ENCODE peak calls at places on chromosomes 6 and 20, in eight cellular contexts. One of them, this sample, is unnamed.

GRCh38 chr20:37271421-37271768 is 9.8 kb upstream of the GHRH start:
- DNase-seq in OCI-LY7: no peak
- DNase-seq in bronchial epithelial cell: no peak
- DNase-seq in SJCRH30: no peak
- DNase-seq in adrenal gland: no peak
- DNase-seq in uterus: no peak
- DNase-seq in sigmoid colon: no peak
- DNase-seq in fibroblast of mammary gland: no peak
- DNase-seq in this sample: no peak

GRCh38 chr6:144660545-144660944 is 375.4 kb downstream of the UTRN start:
- DNase-seq in OCI-LY7: no peak
- DNase-seq in bronchial epithelial cell: no peak
- DNase-seq in SJCRH30: peak
- DNase-seq in adrenal gland: no peak
- DNase-seq in uterus: no peak
- DNase-seq in sigmoid colon: no peak
- DNase-seq in fibroblast of mammary gland: no peak
- DNase-seq in this sample: no peak

GRCh38 chr6:158819977-158820632 is 937 bp upstream of the EZR start:
- DNase-seq in OCI-LY7: no peak
- DNase-seq in bronchial epithelial cell: peak
- DNase-seq in SJCRH30: no peak
- DNase-seq in adrenal gland: no peak
- DNase-seq in uterus: no peak
- DNase-seq in sigmoid colon: no peak
- DNase-seq in fibroblast of mammary gland: peak
- DNase-seq in this sample: no peak

GRCh38 chr6:105898286-105898685 is 187.8 kb upstream of the PRDM1 start:
- DNase-seq in OCI-LY7: peak
- DNase-seq in bronchial epithelial cell: peak
- DNase-seq in SJCRH30: no peak
- DNase-seq in adrenal gland: no peak
- DNase-seq in uterus: no peak
- DNase-seq in sigmoid colon: no peak
- DNase-seq in fibroblast of mammary gland: peak
- DNase-seq in this sample: no peak

GRCh38 chr6:71080793-71081192 is 123.9 kb upstream of the B3GAT2 start:
- DNase-seq in OCI-LY7: no peak
- DNase-seq in bronchial epithelial cell: no peak
- DNase-seq in SJCRH30: no peak
- DNase-seq in adrenal gland: no peak
- DNase-seq in uterus: no peak
- DNase-seq in sigmoid colon: no peak
- DNase-seq in fibroblast of mammary gland: peak
- DNase-seq in this sample: no peak

GRCh38 chr20:62636446-62636845 is 5.9 kb upstream of the SLCO4A1 start:
- DNase-seq in OCI-LY7: peak
- DNase-seq in bronchial epithelial cell: no peak
- DNase-seq in SJCRH30: no peak
- DNase-seq in adrenal gland: no peak
- DNase-seq in uterus: no peak
- DNase-seq in sigmoid colon: no peak
- DNase-seq in fibroblast of mammary gland: no peak
- DNase-seq in this sample: peak

GRCh38 chr6:45718901-45719300 is 296.8 kb downstream of the CLIC5 start:
- DNase-seq in OCI-LY7: no peak
- DNase-seq in bronchial epithelial cell: no peak
- DNase-seq in SJCRH30: no peak
- DNase-seq in adrenal gland: no peak
- DNase-seq in uterus: no peak
- DNase-seq in sigmoid colon: no peak
- DNase-seq in fibroblast of mammary gland: peak
- DNase-seq in this sample: no peak

GRCh38 chr6:28545955-28546354 is 20.3 kb downstream of the GPX5 start:
- DNase-seq in OCI-LY7: no peak
- DNase-seq in bronchial epithelial cell: no peak
- DNase-seq in SJCRH30: no peak
- DNase-seq in adrenal gland: no peak
- DNase-seq in uterus: no peak
- DNase-seq in sigmoid colon: no peak
- DNase-seq in fibroblast of mammary gland: no peak
- DNase-seq in this sample: no peak

GRCh38 chr6:37990762-37991525 is 171.4 kb downstream of the ZFAND3 start:
- DNase-seq in OCI-LY7: no peak
- DNase-seq in bronchial epithelial cell: peak
- DNase-seq in SJCRH30: peak
- DNase-seq in adrenal gland: no peak
- DNase-seq in uterus: no peak
- DNase-seq in sigmoid colon: no peak
- DNase-seq in fibroblast of mammary gland: peak
- DNase-seq in this sample: no peak

GRCh38 chr20:57440678-57441509 is 49.7 kb downstream of the RBM38 start:
- DNase-seq in OCI-LY7: no peak
- DNase-seq in bronchial epithelial cell: peak
- DNase-seq in SJCRH30: peak
- DNase-seq in adrenal gland: peak
- DNase-seq in uterus: peak
- DNase-seq in sigmoid colon: peak
- DNase-seq in fibroblast of mammary gland: peak
- DNase-seq in this sample: peak

GRCh38 chr6:32886674-32887383 is 32.8 kb downstream of the PSMB9 start:
- DNase-seq in OCI-LY7: no peak
- DNase-seq in bronchial epithelial cell: peak
- DNase-seq in SJCRH30: peak
- DNase-seq in adrenal gland: peak
- DNase-seq in uterus: no peak
- DNase-seq in sigmoid colon: no peak
- DNase-seq in fibroblast of mammary gland: peak
- DNase-seq in this sample: no peak

GRCh38 chr20:10857362-10858070 is 183.7 kb upstream of the JAG1 start:
- DNase-seq in OCI-LY7: no peak
- DNase-seq in bronchial epithelial cell: peak
- DNase-seq in SJCRH30: no peak
- DNase-seq in adrenal gland: peak
- DNase-seq in uterus: peak
- DNase-seq in sigmoid colon: no peak
- DNase-seq in fibroblast of mammary gland: peak
- DNase-seq in this sample: peak

GRCh38 chr20:57662313-57663240 is 42.4 kb upstream of the ZBP1 start:
- DNase-seq in OCI-LY7: no peak
- DNase-seq in bronchial epithelial cell: no peak
- DNase-seq in SJCRH30: peak
- DNase-seq in adrenal gland: peak
- DNase-seq in uterus: peak
- DNase-seq in sigmoid colon: peak
- DNase-seq in fibroblast of mammary gland: no peak
- DNase-seq in this sample: peak

GRCh38 chr6:150492941-150493340 is 106.7 kb upstream of the PLEKHG1 start:
- DNase-seq in OCI-LY7: no peak
- DNase-seq in bronchial epithelial cell: peak
- DNase-seq in SJCRH30: no peak
- DNase-seq in adrenal gland: no peak
- DNase-seq in uterus: no peak
- DNase-seq in sigmoid colon: no peak
- DNase-seq in fibroblast of mammary gland: peak
- DNase-seq in this sample: no peak

GRCh38 chr6:110476046-110476849 is at the start of gene SLC22A16:
- DNase-seq in OCI-LY7: no peak
- DNase-seq in bronchial epithelial cell: no peak
- DNase-seq in SJCRH30: no peak
- DNase-seq in adrenal gland: no peak
- DNase-seq in uterus: no peak
- DNase-seq in sigmoid colon: no peak
- DNase-seq in fibroblast of mammary gland: no peak
- DNase-seq in this sample: no peak
- H3K4me3 ChIP-seq in OCI-LY7: no peak
- H3K4me3 ChIP-seq in bronchial epithelial cell: peak
- H3K4me3 ChIP-seq in SJCRH30: no peak
- H3K4me3 ChIP-seq in adrenal gland: no peak
- H3K4me3 ChIP-seq in uterus: peak
- H3K4me3 ChIP-seq in sigmoid colon: peak
- H3K4me3 ChIP-seq in fibroblast of mammary gland: peak
- H3K4me3 ChIP-seq in this sample: peak

DNA sequence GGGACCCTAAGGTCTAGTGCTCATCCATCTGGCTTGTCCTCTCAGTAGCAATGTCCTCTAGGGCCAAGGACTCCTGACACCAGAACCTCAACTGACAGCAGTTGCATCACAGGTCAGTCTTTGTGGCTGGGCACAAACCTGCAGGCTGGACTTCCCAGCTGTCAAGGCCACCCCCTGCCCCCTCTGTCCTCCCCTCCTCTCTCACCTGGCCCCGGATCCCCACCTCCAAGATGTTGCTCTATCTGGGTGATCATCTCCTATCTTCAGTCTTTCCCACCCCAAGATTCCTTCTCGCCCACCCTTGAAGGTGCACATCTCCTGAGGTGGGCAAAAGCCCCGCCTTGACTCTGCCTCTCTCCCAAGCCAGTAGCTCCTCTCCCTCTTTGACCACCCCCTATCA is 131.8 kb upstream of the SRSF6 start:
- DNase-seq in OCI-LY7: no peak
- DNase-seq in bronchial epithelial cell: no peak
- DNase-seq in SJCRH30: no peak
- DNase-seq in adrenal gland: no peak
- DNase-seq in uterus: no peak
- DNase-seq in sigmoid colon: no peak
- DNase-seq in fibroblast of mammary gland: no peak
- DNase-seq in this sample: no peak
- H3K4me3 ChIP-seq in OCI-LY7: no peak
- H3K4me3 ChIP-seq in bronchial epithelial cell: no peak
- H3K4me3 ChIP-seq in SJCRH30: no peak
- H3K4me3 ChIP-seq in adrenal gland: no peak
- H3K4me3 ChIP-seq in uterus: no peak
- H3K4me3 ChIP-seq in sigmoid colon: no peak
- H3K4me3 ChIP-seq in fibroblast of mammary gland: no peak
- H3K4me3 ChIP-seq in this sample: no peak

GRCh38 chr6:26044140-26045045 is 42.8 kb upstream of the HFE start:
- DNase-seq in OCI-LY7: peak
- DNase-seq in bronchial epithelial cell: no peak
- DNase-seq in SJCRH30: no peak
- DNase-seq in adrenal gland: peak
- DNase-seq in uterus: peak
- DNase-seq in sigmoid colon: peak
- DNase-seq in fibroblast of mammary gland: peak
- DNase-seq in this sample: peak
- H3K4me3 ChIP-seq in OCI-LY7: peak
- H3K4me3 ChIP-seq in bronchial epithelial cell: peak
- H3K4me3 ChIP-seq in SJCRH30: no peak
- H3K4me3 ChIP-seq in adrenal gland: peak
- H3K4me3 ChIP-seq in uterus: peak
- H3K4me3 ChIP-seq in sigmoid colon: peak
- H3K4me3 ChIP-seq in fibroblast of mammary gland: peak
- H3K4me3 ChIP-seq in this sample: peak

GRCh38 chr6:6003334-6004146 is 3.2 kb downstream of the NRN1 start:
- DNase-seq in OCI-LY7: no peak
- DNase-seq in bronchial epithelial cell: no peak
- DNase-seq in SJCRH30: peak
- DNase-seq in adrenal gland: no peak
- DNase-seq in uterus: no peak
- DNase-seq in sigmoid colon: no peak
- DNase-seq in fibroblast of mammary gland: peak
- DNase-seq in this sample: peak

GRCh38 chr6:6006428-6007310 is at the start of gene NRN1:
- DNase-seq in OCI-LY7: peak
- DNase-seq in bronchial epithelial cell: no peak
- DNase-seq in SJCRH30: peak
- DNase-seq in adrenal gland: no peak
- DNase-seq in uterus: no peak
- DNase-seq in sigmoid colon: no peak
- DNase-seq in fibroblast of mammary gland: peak
- DNase-seq in this sample: peak

GRCh38 chr6:6004147-6004995 is 2.4 kb downstream of the NRN1 start:
- DNase-seq in OCI-LY7: no peak
- DNase-seq in bronchial epithelial cell: no peak
- DNase-seq in SJCRH30: peak
- DNase-seq in adrenal gland: no peak
- DNase-seq in uterus: no peak
- DNase-seq in sigmoid colon: no peak
- DNase-seq in fibroblast of mammary gland: peak
- DNase-seq in this sample: peak

GRCh38 chr6:6007311-6008113 is 787 bp upstream of the NRN1 start:
- DNase-seq in OCI-LY7: peak
- DNase-seq in bronchial epithelial cell: no peak
- DNase-seq in SJCRH30: peak
- DNase-seq in adrenal gland: no peak
- DNase-seq in uterus: no peak
- DNase-seq in sigmoid colon: no peak
- DNase-seq in fibroblast of mammary gland: peak
- DNase-seq in this sample: peak

DNA sequence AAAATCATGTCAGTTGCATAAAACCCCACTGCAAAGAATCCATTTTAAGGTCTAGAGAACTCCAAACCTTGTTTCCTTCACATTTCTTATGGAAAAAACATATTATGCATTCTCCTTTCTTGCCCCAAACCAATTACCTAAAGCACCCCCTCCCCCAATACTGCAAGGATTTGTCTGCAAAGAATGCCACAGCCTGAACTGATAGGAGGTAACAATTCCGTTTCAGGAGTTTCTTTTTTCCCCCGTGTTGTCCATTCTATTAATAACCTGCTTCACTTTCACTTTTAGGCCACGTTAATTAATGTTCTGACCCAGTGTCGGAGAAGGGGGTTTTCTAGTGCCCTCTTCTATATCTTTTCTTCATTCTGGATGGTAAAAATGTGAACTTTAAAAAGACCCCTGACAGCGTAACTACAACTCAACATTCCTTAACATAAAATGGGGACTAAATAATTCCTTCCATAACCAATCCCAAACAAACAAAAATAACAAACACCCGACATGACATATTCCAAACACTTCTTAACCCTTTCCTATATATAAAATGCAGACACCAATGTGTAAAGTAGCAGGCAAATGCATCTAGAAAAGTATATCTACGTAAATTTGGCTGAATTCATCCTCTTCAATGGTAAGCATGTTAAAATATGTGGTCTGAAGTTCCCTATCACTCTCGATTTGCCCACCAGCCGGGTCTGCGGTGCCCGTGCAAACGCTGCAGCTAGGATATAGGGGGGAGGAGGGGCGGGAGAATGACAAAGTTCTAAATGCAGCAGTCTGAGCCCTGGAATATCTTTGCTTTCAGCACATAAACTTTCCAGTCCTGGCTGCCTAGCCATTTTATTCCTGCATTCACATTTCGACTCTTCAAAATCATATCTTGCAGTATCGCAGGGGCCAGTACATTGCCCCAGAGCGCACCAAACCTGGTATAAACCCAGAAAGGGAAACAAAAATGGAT is 978 bp downstream of the NRN1 start:
- DNase-seq in OCI-LY7: no peak
- DNase-seq in bronchial epithelial cell: no peak
- DNase-seq in SJCRH30: peak
- DNase-seq in adrenal gland: no peak
- DNase-seq in uterus: no peak
- DNase-seq in sigmoid colon: no peak
- DNase-seq in fibroblast of mammary gland: peak
- DNase-seq in this sample: no peak
- H3K4me3 ChIP-seq in OCI-LY7: peak
- H3K4me3 ChIP-seq in bronchial epithelial cell: no peak
- H3K4me3 ChIP-seq in SJCRH30: peak
- H3K4me3 ChIP-seq in adrenal gland: no peak
- H3K4me3 ChIP-seq in uterus: peak
- H3K4me3 ChIP-seq in sigmoid colon: peak
- H3K4me3 ChIP-seq in fibroblast of mammary gland: peak
- H3K4me3 ChIP-seq in this sample: peak

This sample was measured in right cardiac atrium.